ENCODE peak calls at places on chromosomes 16 and 17, in five cellular contexts. One of them, this sample, is unnamed.

GRCh38 chr17:40501499-40501911 is at the start of gene TNS4:
- DNase-seq in lower leg skin: peak; percentile 75
- DNase-seq in T-helper 2 cell: no peak
- DNase-seq in thoracic aorta: no peak
- DNase-seq in osteocyte: no peak
- DNase-seq in this sample: no peak

GRCh38 chr16:8848939-8849391 is 19.8 kb downstream of the CARHSP1 start:
- DNase-seq in lower leg skin: no peak
- DNase-seq in T-helper 2 cell: no peak
- DNase-seq in thoracic aorta: no peak
- DNase-seq in osteocyte: peak; percentile 80
- DNase-seq in this sample: no peak

GRCh38 chr17:13584701-13585080 is 17.0 kb downstream of the HS3ST3A1 start:
- DNase-seq in lower leg skin: no peak
- DNase-seq in T-helper 2 cell: no peak
- DNase-seq in thoracic aorta: no peak
- DNase-seq in osteocyte: no peak
- DNase-seq in this sample: no peak

GRCh38 chr17:50192873-50193274 is 8.6 kb downstream of the COL1A1 start:
- DNase-seq in lower leg skin: no peak
- DNase-seq in T-helper 2 cell: no peak
- DNase-seq in thoracic aorta: no peak
- DNase-seq in osteocyte: no peak
- DNase-seq in this sample: no peak

GRCh38 chr16:997440-998051 is 16.0 kb downstream of the SOX8 start:
- DNase-seq in lower leg skin: no peak
- DNase-seq in T-helper 2 cell: peak; percentile 60
- DNase-seq in thoracic aorta: no peak
- DNase-seq in osteocyte: no peak
- DNase-seq in this sample: peak; percentile 60

GRCh38 chr17:42233148-42233547 is 38.9 kb upstream of the GHDC start:
- DNase-seq in lower leg skin: no peak
- DNase-seq in T-helper 2 cell: no peak
- DNase-seq in thoracic aorta: no peak
- DNase-seq in osteocyte: no peak
- DNase-seq in this sample: no peak

GRCh38 chr17:83100853-83101391 is 21.5 kb downstream of the METRNL start:
- DNase-seq in lower leg skin: peak; percentile 36
- DNase-seq in T-helper 2 cell: peak; percentile 38
- DNase-seq in thoracic aorta: no peak
- DNase-seq in osteocyte: no peak
- DNase-seq in this sample: no peak

GRCh38 chr16:1170076-1170418 is 17.1 kb downstream of the CACNA1H start:
- DNase-seq in lower leg skin: no peak
- DNase-seq in T-helper 2 cell: no peak
- DNase-seq in thoracic aorta: no peak
- DNase-seq in osteocyte: no peak
- DNase-seq in this sample: no peak

GRCh38 chr17:79870540-79870939 is 31.3 kb upstream of the CBX4 start:
- DNase-seq in lower leg skin: no peak
- DNase-seq in T-helper 2 cell: no peak
- DNase-seq in thoracic aorta: no peak
- DNase-seq in osteocyte: no peak
- DNase-seq in this sample: no peak

GRCh38 chr16:54355251-54355650 is 68.7 kb upstream of the IRX3 start:
- DNase-seq in lower leg skin: no peak
- DNase-seq in T-helper 2 cell: no peak
- DNase-seq in thoracic aorta: no peak
- DNase-seq in osteocyte: no peak
- DNase-seq in this sample: no peak

GRCh38 chr16:24931091-24931490 is 84.1 kb downstream of the ARHGAP17 start:
- DNase-seq in lower leg skin: no peak
- DNase-seq in T-helper 2 cell: no peak
- DNase-seq in thoracic aorta: no peak
- DNase-seq in osteocyte: no peak
- DNase-seq in this sample: no peak

GRCh38 chr16:65116818-65117430 is 4.9 kb downstream of the CDH11 start:
- DNase-seq in lower leg skin: no peak
- DNase-seq in T-helper 2 cell: no peak
- DNase-seq in thoracic aorta: no peak
- DNase-seq in osteocyte: no peak
- DNase-seq in this sample: no peak

GRCh38 chr17:15907290-15907689 is 37.6 kb upstream of the ADORA2B start:
- DNase-seq in lower leg skin: no peak
- DNase-seq in T-helper 2 cell: no peak
- DNase-seq in thoracic aorta: no peak
- DNase-seq in osteocyte: no peak
- DNase-seq in this sample: no peak

GRCh38 chr17:59365383-59365981 is 34.0 kb downstream of the YPEL2 start:
- DNase-seq in lower leg skin: no peak
- DNase-seq in T-helper 2 cell: no peak
- DNase-seq in thoracic aorta: no peak
- DNase-seq in osteocyte: no peak
- DNase-seq in this sample: no peak

GRCh38 chr17:75679706-75680201 is 12.6 kb downstream of the SAP30BP start:
- DNase-seq in lower leg skin: no peak
- DNase-seq in T-helper 2 cell: no peak
- DNase-seq in thoracic aorta: no peak
- DNase-seq in osteocyte: no peak
- DNase-seq in this sample: no peak

GRCh38 chr16:57999971-58000705 is at the start of gene ZNF319:
- DNase-seq in lower leg skin: no peak
- DNase-seq in T-helper 2 cell: peak; percentile 12
- DNase-seq in thoracic aorta: no peak
- DNase-seq in osteocyte: no peak
- DNase-seq in this sample: no peak

GRCh38 chr16:73066321-73066926 is 18.5 kb upstream of the ZFHX3 start:
- DNase-seq in lower leg skin: no peak
- DNase-seq in T-helper 2 cell: no peak
- DNase-seq in thoracic aorta: no peak
- DNase-seq in osteocyte: no peak
- DNase-seq in this sample: no peak